ENCODE peak calls at places on chromosomes 13 and 19, in ten cellular contexts. T, J, K, Z, H, X, E, U, S and G are unnamed samples.

GRCh38 chr13:50847501-50847900 is 4.0 kb upstream of the DLEU7 start:
- DNase-seq in U (no peak), H (no peak), Z (no peak), X (no peak), K (no peak), T (no peak), S (no peak), E (no peak), J (no peak), G (no peak)

GRCh38 chr19:5536337-5536894 is 31.3 kb downstream of the TINCR start:
- DNase-seq in S (peak; percentile 97), U (peak; percentile 60), T (peak; percentile 33), E (peak; percentile 78), K (peak; percentile 69), J (peak; percentile 25), Z (peak; percentile 82), X (no peak), H (no peak), G (no peak)

GRCh38 chr19:903266-903797 is 9.7 kb downstream of the R3HDM4 start:
- DNase-seq in H (no peak), J (no peak), X (no peak), S (no peak), K (no peak), Z (no peak), E (no peak), T (peak; percentile 19), U (no peak), G (no peak)

GRCh38 chr19:55519461-55520311 is 17.2 kb downstream of the SBK2 start:
- DNase-seq in E (no peak), U (no peak), X (peak; percentile 71), Z (no peak), K (peak; percentile 46), H (no peak), T (peak; percentile 98), S (no peak), J (peak; percentile 72), G (no peak)

GRCh38 chr13:21528616-21529015 is 69.5 kb upstream of the ZDHHC20 start:
- DNase-seq in T (peak; percentile 63), X (no peak), Z (no peak), U (no peak), H (no peak), E (no peak), S (no peak), K (peak; percentile 15), J (peak; percentile 42), G (no peak)

GRCh38 chr13:23993439-23993980 is 96.2 kb upstream of the C1QTNF9B start:
- DNase-seq in T (peak; percentile 93), J (peak; percentile 27), Z (no peak), X (peak; percentile 73), S (no peak), H (no peak), U (no peak), K (no peak), E (no peak), G (no peak)

GRCh38 chr13:67023088-67023893 is 206.8 kb downstream of the PCDH9 start:
- DNase-seq in E (no peak), S (peak; percentile 61), U (no peak), X (peak; percentile 45), Z (no peak), T (peak; percentile 82), J (peak; percentile 89), K (peak; percentile 96), H (peak; percentile 31), G (no peak)

GRCh38 chr13:98918771-98919170 is 59.1 kb downstream of the DOCK9 start:
- DNase-seq in U (no peak), X (no peak), Z (no peak), J (no peak), T (no peak), S (no peak), H (no peak), E (no peak), K (no peak), G (no peak)

GRCh38 chr13:98842074-98842473 is 89.6 kb upstream of the SLC15A1 start:
- DNase-seq in X (no peak), H (no peak), S (no peak), J (no peak), U (no peak), K (no peak), E (no peak), Z (no peak), T (no peak), G (no peak)

GRCh38 chr13:98496239-98496668 is 80.7 kb downstream of the STK24 start:
- DNase-seq in T (peak; percentile 46), X (no peak), E (no peak), K (no peak), J (no peak), Z (no peak), U (no peak), S (no peak), H (no peak), G (no peak)

GRCh38 chr13:59112375-59112774 is 1051.4 kb downstream of the DIAPH3 start:
- DNase-seq in X (peak; percentile 90), U (peak; percentile 26), S (no peak), Z (no peak), H (peak; percentile 71), T (peak; percentile 99), J (peak; percentile 99), K (peak; percentile 98), E (no peak), G (no peak)

GRCh38 chr19:21492932-21493906 is 12.2 kb upstream of the ZNF429 start:
- DNase-seq in H (no peak), X (no peak), S (no peak), T (no peak), J (no peak), Z (no peak), E (no peak), U (no peak), K (no peak), G (no peak)

GRCh38 chr19:29714371-29714952 is 599 bp downstream of the C19orf12 start:
- DNase-seq in T (no peak), S (no peak), J (no peak), K (no peak), X (no peak), Z (peak; percentile 34), U (no peak), E (no peak), H (no peak), G (no peak)

GRCh38 chr13:58960909-58961308 is 1202.8 kb downstream of the DIAPH3 start:
- DNase-seq in Z (no peak), X (no peak), T (peak; percentile 2), H (peak; percentile 33), E (no peak), S (peak; percentile 45), J (no peak), K (peak; percentile 17), U (no peak), G (no peak)

GRCh38 chr13:98478134-98479129 is 98.5 kb downstream of the STK24 start:
- DNase-seq in S (peak; percentile 74), J (peak; percentile 66), T (peak; percentile 36), K (peak; percentile 33), Z (no peak), X (no peak), H (peak; percentile 24), U (no peak), E (no peak), G (no peak)

GRCh38 chr19:38735257-38735686 is 9.0 kb downstream of the CAPN12 start:
- DNase-seq in U (no peak), K (no peak), T (no peak), X (no peak), H (no peak), Z (no peak), J (no peak), E (peak; percentile 23), S (peak; percentile 84), G (peak; percentile 76)
- H3K27ac ChIP-seq in U (peak overlapping the region; percentile 76), K (peak overlapping the region; percentile 75), T (no peak overlapping the region), X (no peak overlapping the region), H (no peak overlapping the region), Z (peak overlapping the region; percentile 70), J (no peak overlapping the region), E (peak overlapping the region; percentile 72), S (no peak overlapping the region), G (peak overlapping the region; percentile 43)

DNA sequence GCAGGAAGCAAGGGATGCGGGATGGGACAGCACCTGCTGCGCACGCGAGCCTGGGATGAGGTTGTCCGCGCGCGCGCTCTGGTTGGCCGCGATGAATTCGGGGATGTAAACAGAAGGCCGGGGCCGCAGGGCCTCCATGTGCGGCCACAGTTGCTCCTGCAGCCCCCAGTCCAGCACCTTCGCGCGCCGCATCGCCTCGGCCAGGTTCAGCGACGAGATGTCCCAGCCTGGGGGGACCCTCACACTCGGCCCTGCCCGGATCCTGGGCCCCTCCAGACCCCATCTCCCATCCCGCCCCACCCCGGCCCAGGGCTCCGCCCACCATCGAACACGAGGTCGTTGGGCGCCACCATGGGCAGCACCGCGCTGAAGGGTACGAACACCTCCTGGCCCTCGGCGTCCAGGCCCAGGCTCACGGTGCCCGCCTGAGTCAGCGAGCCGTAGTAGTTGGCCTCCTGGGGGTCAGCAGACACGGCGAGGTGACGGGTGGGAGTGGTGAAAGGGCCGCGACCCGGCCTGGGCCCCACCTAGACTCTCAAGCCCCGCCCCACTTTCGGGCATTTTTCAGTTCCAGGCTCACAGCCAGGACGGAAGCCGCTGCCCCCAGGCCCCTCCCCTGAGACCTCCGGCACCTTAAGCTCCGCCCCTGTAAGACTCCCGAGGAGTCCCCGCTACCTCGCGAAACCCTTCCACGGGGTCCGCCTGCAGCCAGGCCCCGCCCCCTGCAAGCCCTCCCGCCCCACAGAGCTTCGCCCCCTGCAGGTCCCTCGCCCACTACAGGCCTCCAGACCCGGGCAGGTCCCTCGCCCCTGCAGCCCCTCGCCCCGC is 1.1 kb downstream of the ISYNA1 start:
- DNase-seq in E (peak; percentile 84), K (peak; percentile 95), X (no peak), U (no peak), S (peak; percentile 96), H (peak; percentile 86), J (peak; percentile 72), T (peak; percentile 69), Z (no peak), G (peak; percentile 92)
- TF ChIP-seq CTCF in E (no peak), K (no peak), X (no peak), U (no peak), S (no peak), H (peak; percentile 27), J (peak; percentile 16), T (no peak), Z (no peak), G (no peak)

GRCh38 chr13:106532111-106532929 is 3.1 kb downstream of the EFNB2 start:
- DNase-seq in U (peak; percentile 49), J (peak; percentile 58), S (no peak), E (no peak), X (no peak), H (peak; percentile 65), K (peak; percentile 49), T (peak; percentile 32), Z (no peak), G (no peak)
- H3K4me3 ChIP-seq in U (peak overlapping the region; percentile 84), J (peak overlapping the region; percentile 94), S (peak overlapping the region; percentile 58), E (peak overlapping the region; percentile 87), X (peak overlapping the region; percentile 49), H (peak overlapping the region; percentile 95), K (peak overlapping the region; percentile 88), T (peak overlapping the region; percentile 14), Z (peak overlapping the region; percentile 65), G (peak overlapping the region; percentile 77)

DNA sequence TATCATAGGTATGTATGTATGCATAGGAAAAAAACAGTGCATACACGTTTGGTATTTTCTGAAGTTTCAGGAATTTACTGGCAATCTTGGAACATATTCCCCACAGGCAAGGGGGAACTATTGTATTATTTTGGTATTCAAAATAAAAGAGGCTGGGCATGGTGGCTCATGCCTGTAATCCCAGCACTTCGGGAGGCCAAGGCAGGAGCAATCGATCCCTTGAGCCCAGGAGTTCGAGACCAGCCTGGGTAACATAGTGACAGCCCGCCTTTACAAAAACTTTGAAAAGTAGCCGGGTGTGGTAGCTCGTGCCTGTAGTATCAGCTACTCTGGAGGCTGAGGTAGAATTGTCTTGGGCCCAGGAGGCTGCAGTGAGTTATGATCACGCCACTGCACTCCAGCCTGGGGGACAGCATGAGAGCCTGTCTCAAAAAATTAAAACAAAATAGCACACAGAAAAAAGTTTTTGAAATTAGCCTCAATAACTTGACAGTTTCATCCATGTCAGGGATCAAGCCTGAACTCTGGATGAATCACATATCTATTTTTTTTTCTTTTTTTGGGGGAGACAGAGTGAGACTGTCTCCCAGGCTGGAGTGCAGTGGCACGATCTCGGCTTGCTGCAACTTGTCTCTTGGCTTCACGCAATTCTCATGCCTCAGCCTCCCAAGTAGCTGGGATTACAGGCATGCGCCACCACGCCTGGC is 29.1 kb upstream of the HOMER3 start:
- DNase-seq in U (no peak), T (no peak), S (no peak), H (no peak), X (no peak), K (no peak), J (no peak), E (no peak), Z (no peak), G (no peak)
- H3K27ac ChIP-seq in U (peak overlapping the region; percentile 25), T (peak overlapping the region; percentile 39), S (no peak overlapping the region), H (peak overlapping the region; percentile 91), X (peak overlapping the region; percentile 68), K (no peak overlapping the region), J (peak overlapping the region; percentile 17), E (no peak overlapping the region), Z (peak overlapping the region; percentile 95), G (no peak overlapping the region)